ENCODE peak calls at places on chromosomes 1 and 21, in five cellular contexts. Z, F, E, J and I are unnamed samples.

GRCh38 chr21:26572668-26573381 is at the start of gene CYYR1:
- DNase-seq in Z (peak; percentile 68), F (no peak), E (no peak), J (no peak), I (peak; percentile 92)

GRCh38 chr1:60255565-60255964 is 182.0 kb upstream of the C1orf87 start:
- DNase-seq in Z (no peak), F (no peak), E (no peak), J (no peak), I (no peak)

GRCh38 chr1:178362784-178363183 is 134.0 kb downstream of the CLEC20A start:
- DNase-seq in Z (no peak), F (no peak), E (no peak), J (no peak), I (no peak)

GRCh38 chr1:182603646-182604127 is 502 bp downstream of the RGS16 start:
- DNase-seq in Z (no peak), F (no peak), E (peak; percentile 60), J (no peak), I (no peak)

GRCh38 chr1:200921571-200922110 is 26.9 kb downstream of the INAVA start:
- DNase-seq in Z (no peak), F (no peak), E (no peak), J (no peak), I (no peak)

GRCh38 chr21:45334134-45334533 is 46.4 kb upstream of the POFUT2 start:
- DNase-seq in Z (peak; percentile 26), F (no peak), E (no peak), J (no peak), I (no peak)

GRCh38 chr1:94090761-94091160 is 30.2 kb downstream of the ABCA4 start:
- DNase-seq in Z (no peak), F (no peak), E (no peak), J (no peak), I (peak; percentile 73)

GRCh38 chr1:108704501-108704900 is 8.2 kb upstream of the FNDC7 start:
- DNase-seq in Z (no peak), F (no peak), E (no peak), J (peak; percentile 32), I (no peak)

GRCh38 chr1:178543291-178543609 is 30.3 kb downstream of the TEX35 start:
- DNase-seq in Z (no peak), F (no peak), E (peak; percentile 81), J (no peak), I (no peak)

GRCh38 chr1:218480691-218481099 is 135.6 kb downstream of the TGFB2 start:
- DNase-seq in Z (no peak), F (no peak), E (no peak), J (peak; percentile 96), I (no peak)

GRCh38 chr1:236458991-236459390 is 64.8 kb upstream of the LGALS8 start:
- DNase-seq in Z (no peak), F (no peak), E (no peak), J (no peak), I (no peak)

GRCh38 chr1:222582099-222582774 is 7.5 kb downstream of the TAF1A start:
- DNase-seq in Z (no peak), F (no peak), E (no peak), J (peak; percentile 87), I (no peak)

GRCh38 chr1:15207829-15208429 is 39.1 kb upstream of the FHAD1 start:
- DNase-seq in Z (no peak), F (peak; percentile 64), E (no peak), J (no peak), I (peak; percentile 72)

GRCh38 chr1:213070399-213070798 is 19.4 kb downstream of the RPS6KC1 start:
- DNase-seq in Z (no peak), F (peak; percentile 37), E (peak; percentile 19), J (peak; percentile 27), I (no peak)

GRCh38 chr21:40054403-40054802 is 187.2 kb downstream of the PCP4 start:
- DNase-seq in Z (no peak), F (peak; percentile 89), E (no peak), J (peak; percentile 51), I (no peak)

GRCh38 chr1:28173151-28173979 is 3.1 kb downstream of the PTAFR start:
- DNase-seq in Z (no peak), F (no peak), E (peak; percentile 36), J (peak; percentile 15), I (peak; percentile 66)

GRCh38 chr1:28173980-28174297 is 2.6 kb downstream of the PTAFR start:
- DNase-seq in Z (no peak), F (no peak), E (no peak), J (no peak), I (no peak)

GRCh38 chr1:28171246-28171645 is 5.2 kb downstream of the PTAFR start:
- DNase-seq in Z (no peak), F (no peak), E (peak; percentile 31), J (peak; percentile 12), I (no peak)

GRCh38 chr1:28170036-28170596 is 6.4 kb downstream of the PTAFR start:
- DNase-seq in Z (no peak), F (no peak), E (no peak), J (peak; percentile 60), I (no peak)

DNA sequence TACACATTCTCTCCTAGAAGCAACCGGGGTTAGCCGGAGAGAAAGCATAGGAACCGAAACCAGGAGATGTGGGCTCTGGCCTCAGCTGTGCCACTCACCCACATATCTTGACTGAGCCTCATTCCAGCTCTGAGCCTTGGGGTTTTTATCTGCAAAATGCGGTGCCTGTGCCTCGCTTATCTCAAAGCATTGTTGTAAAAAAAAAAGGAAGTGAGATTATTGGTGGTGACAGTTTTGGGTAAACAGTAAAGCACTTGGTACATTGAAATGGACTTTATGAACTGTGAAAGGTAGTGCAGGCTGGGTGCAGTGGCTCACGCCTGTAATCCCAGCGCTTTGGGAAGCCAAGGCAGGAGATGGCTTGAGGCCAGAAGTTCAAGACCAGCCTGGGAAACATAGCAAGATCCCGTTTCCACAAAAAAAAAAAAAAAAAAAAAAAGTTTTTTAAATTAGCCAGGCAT is 3.8 kb downstream of the PTAFR start:
- DNase-seq in Z (no peak), F (peak; percentile 62), E (peak; percentile 93), J (no peak), I (no peak)
- H3K4me1 ChIP-seq in Z (no peaks in the 10 kb centered on the region), F (peaks cover 21% of the 10 kb centered on the region), E (peaks cover 79% of the 10 kb centered on the region), J (peaks cover 9% of the 10 kb centered on the region), I (peaks cover 4% of the 10 kb centered on the region)

GRCh38 chr1:10173582-10173981 is 36.8 kb upstream of the KIF1B start:
- DNase-seq in Z (no peak), F (no peak), E (no peak), J (no peak), I (no peak)
- H3K4me1 ChIP-seq in Z (no peaks in the 10 kb centered on the region), F (peaks cover 19% of the 10 kb centered on the region), E (no peaks in the 10 kb centered on the region), J (no peaks in the 10 kb centered on the region), I (no peaks in the 10 kb centered on the region)

DNA sequence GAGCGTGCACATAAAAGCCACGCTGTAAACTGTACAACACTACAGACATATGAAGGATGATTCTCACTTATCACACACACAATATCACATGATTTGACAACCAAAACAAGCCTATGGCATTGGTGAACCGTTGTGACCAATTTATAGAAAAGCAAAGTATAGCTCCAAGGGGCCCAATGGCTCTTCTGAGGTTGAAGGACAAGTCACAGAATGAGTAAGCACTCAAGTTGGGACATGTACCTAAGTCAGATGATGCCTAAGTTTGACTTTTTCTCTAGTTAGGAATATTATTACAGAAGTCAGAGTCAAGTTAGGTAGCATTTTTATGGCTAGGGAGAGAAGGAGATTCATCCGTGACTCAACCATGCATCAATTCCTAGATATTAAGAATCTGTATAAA is 45.7 kb downstream of the PLPP3 start:
- DNase-seq in Z (no peak), F (no peak), E (no peak), J (peak; percentile 72), I (no peak)
- H3K4me1 ChIP-seq in Z (peaks cover 74% of the 10 kb centered on the region), F (peaks cover 86% of the 10 kb centered on the region), E (peaks cover 15% of the 10 kb centered on the region), J (peaks cover 14% of the 10 kb centered on the region), I (peaks cover 5% of the 10 kb centered on the region)

GRCh38 chr1:21325231-21325718 is 35.0 kb upstream of the ECE1 start:
- DNase-seq in Z (no peak), F (no peak), E (peak; percentile 63), J (no peak), I (no peak)
- H3K4me1 ChIP-seq in Z (peaks cover 68% of the 10 kb centered on the region), F (peaks cover 100% of the 10 kb centered on the region), E (peaks cover 43% of the 10 kb centered on the region), J (peaks cover 33% of the 10 kb centered on the region), I (peaks cover 44% of the 10 kb centered on the region)

DNA sequence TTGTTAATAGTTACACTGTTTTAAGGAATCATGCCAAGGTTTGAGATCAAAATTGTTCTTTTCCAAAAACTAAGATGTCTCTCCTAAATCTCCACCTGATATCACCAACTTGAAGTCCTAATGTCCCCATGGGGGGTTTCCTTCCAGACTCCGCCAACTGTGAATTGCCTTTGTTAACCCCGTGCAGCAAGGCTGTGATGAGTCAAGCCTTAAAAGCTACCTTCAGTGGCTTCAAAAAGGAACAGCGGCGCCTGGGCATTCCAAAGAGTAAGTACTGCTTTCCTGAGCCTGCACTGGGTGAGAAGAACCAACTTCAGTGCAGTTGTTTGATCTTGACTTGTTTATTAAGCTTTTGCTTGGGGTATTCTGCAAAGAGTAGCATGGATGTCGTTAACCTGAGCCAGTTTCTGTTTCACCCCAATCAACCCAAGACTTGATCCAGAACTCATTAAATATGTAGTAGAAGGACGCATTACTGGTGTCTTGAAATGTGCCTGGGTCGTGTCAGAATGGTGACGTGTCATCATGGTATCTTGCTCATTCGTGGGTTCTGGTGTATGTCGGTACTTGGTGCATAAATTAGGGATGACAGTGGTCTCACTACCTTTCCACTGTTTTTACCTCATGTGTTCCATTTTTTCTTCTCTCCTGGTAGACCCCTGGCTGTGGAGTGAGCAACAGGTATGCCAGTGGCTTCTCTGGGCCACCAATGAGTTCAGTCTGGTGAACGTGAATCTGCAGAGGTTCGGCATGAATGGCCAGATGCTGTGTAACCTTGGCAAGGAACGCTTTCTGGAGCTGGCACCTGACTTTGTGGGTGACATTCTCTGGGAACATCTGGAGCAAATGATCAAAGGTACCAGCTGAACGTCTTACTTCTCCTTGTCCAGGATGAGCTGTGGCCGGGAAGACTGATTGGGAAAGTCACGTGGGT is 8.7 kb downstream of the ETS2 start:
- DNase-seq in Z (no peak), F (no peak), E (no peak), J (no peak), I (peak; percentile 89)
- H3K4me1 ChIP-seq in Z (peaks cover 9% of the 10 kb centered on the region), F (no peaks in the 10 kb centered on the region), E (peaks cover 5% of the 10 kb centered on the region), J (peaks cover 34% of the 10 kb centered on the region), I (peaks cover 11% of the 10 kb centered on the region)

GRCh38 chr21:38911523-38912354 is 106.0 kb downstream of the ETS2 start:
- DNase-seq in Z (no peak), F (peak; percentile 34), E (no peak), J (no peak), I (no peak)
- H3K4me1 ChIP-seq in Z (peaks cover 19% of the 10 kb centered on the region), F (peaks cover 67% of the 10 kb centered on the region), E (no peaks in the 10 kb centered on the region), J (peaks cover 36% of the 10 kb centered on the region), I (peaks cover 19% of the 10 kb centered on the region)

GRCh38 chr1:220391426-220391825 is 119.2 kb upstream of the RAB3GAP2 start:
- DNase-seq in Z (no peak), F (no peak), E (no peak), J (peak; percentile 23), I (no peak)
- H3K4me1 ChIP-seq in Z (no peaks in the 10 kb centered on the region), F (no peaks in the 10 kb centered on the region), E (no peaks in the 10 kb centered on the region), J (no peaks in the 10 kb centered on the region), I (no peaks in the 10 kb centered on the region)

GRCh38 chr1:161177936-161178244 is 583 bp upstream of the B4GALT3 start:
- DNase-seq in Z (no peak), F (no peak), E (no peak), J (no peak), I (no peak)
- H3K4me1 ChIP-seq in Z (peaks cover 11% of the 10 kb centered on the region), F (peaks cover 33% of the 10 kb centered on the region), E (peaks cover 39% of the 10 kb centered on the region), J (peaks cover 15% of the 10 kb centered on the region), I (peaks cover 4% of the 10 kb centered on the region)